ENCODE peak calls at places on chromosomes 7 and 10, in nine cellular contexts. D, Z, U, K, P, G, S, A and X are unnamed samples.

GRCh38 chr7:135260470-135260869 is 26.8 kb downstream of the STRA8 start:
- DNase-seq in A (no peak), K (no peak), D (no peak), G (no peak), P (no peak), S (no peak), U (no peak), Z (no peak), X (no peak)

GRCh38 chr7:140223515-140224221 is 46.9 kb upstream of the KDM7A start:
- DNase-seq in U (no peak), D (no peak), G (no peak), K (no peak), Z (no peak), P (no peak), A (no peak), S (no peak), X (no peak)

GRCh38 chr7:114409750-114410149 is 4.9 kb upstream of the FOXP2 start:
- DNase-seq in S (peak; percentile 39), U (no peak), K (no peak), D (no peak), A (no peak), Z (no peak), P (no peak), G (no peak), X (no peak)

GRCh38 chr7:31101544-31101943 is 49.4 kb downstream of the ADCYAP1R1 start:
- DNase-seq in U (no peak), S (no peak), A (no peak), D (no peak), K (no peak), P (no peak), G (peak; percentile 2), Z (no peak), X (no peak)

GRCh38 chr7:34728156-34728555 is 70.1 kb downstream of the NPSR1 start:
- DNase-seq in K (no peak), D (no peak), S (no peak), Z (no peak), U (no peak), A (no peak), G (no peak), P (no peak), X (no peak)

GRCh38 chr7:88224596-88225275 is 4.9 kb upstream of the SRI start:
- DNase-seq in A (no peak), U (no peak), S (peak; percentile 75), K (no peak), G (no peak), D (no peak), P (no peak), Z (no peak), X (no peak)

GRCh38 chr10:88542522-88542921 is 40.6 kb downstream of the RNLS start:
- DNase-seq in K (no peak), P (no peak), S (no peak), Z (no peak), G (no peak), U (no peak), D (no peak), A (no peak), X (no peak)

GRCh38 chr10:59748834-59749233 is 4.4 kb downstream of the MRLN start:
- DNase-seq in U (no peak), K (no peak), S (peak; percentile 13), A (no peak), Z (no peak), D (peak; percentile 14), P (no peak), G (no peak), X (no peak)

GRCh38 chr10:97515260-97515978 is 16.7 kb downstream of the UBTD1 start:
- DNase-seq in K (no peak), Z (no peak), G (no peak), A (no peak), S (no peak), U (no peak), D (no peak), P (no peak), X (no peak)

GRCh38 chr7:120588411-120588810 is 269.5 kb downstream of the TSPAN12 start:
- DNase-seq in A (no peak), S (no peak), K (no peak), D (no peak), P (no peak), G (no peak), Z (no peak), U (no peak), X (no peak)

GRCh38 chr7:69018200-69018599 is 580.1 kb upstream of the AUTS2 start:
- DNase-seq in P (no peak), G (no peak), Z (no peak), U (peak; percentile 52), S (no peak), A (no peak), D (no peak), K (no peak), X (no peak)
- TF ChIP-seq CTCF in P (no peak), G (no peak), Z (no peak), U (peak; percentile 64), S (no peak), A (no peak), D (no peak), K (no peak), X (peak; percentile 10)

DNA sequence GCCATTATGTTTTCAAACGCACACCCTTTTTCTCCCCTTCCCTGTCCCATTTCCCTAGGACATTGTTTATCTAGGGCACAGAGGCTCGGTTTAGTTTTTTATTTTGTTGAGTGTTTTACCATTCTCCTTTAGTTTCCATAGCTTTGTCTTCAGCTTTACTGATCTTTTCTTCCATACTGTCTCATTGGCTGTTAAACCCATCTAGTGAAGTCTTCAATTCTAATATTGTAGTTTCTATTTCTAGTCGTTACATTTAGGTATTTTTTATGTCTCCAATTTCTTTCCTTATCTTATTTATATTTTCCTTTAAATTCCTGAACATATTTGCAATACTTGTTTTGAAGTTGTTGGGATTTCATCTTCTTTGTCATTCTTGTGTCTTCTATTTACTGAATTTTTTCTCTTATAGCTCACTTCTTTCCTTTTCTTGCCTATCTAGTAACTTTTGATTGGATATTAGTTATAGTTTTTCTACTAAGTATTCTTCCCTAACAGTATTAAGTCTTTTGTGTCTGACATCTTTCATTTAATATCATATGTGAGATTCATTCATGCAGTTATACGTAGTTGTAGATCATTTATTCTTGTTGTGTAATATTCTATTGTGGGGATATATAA is 41.0 kb upstream of the SH2D4B start:
- DNase-seq in A (no peak), U (no peak), Z (no peak), D (no peak), K (no peak), S (no peak), P (no peak), G (no peak), X (no peak)
- H3K4me1 ChIP-seq in A (peaks cover 5% of the 10 kb centered on the region), U (peaks cover 8% of the 10 kb centered on the region), Z (peaks cover 88% of the 10 kb centered on the region), D (peaks cover 46% of the 10 kb centered on the region), K (peaks cover 50% of the 10 kb centered on the region), S (peaks cover 71% of the 10 kb centered on the region), P (peaks cover 42% of the 10 kb centered on the region), G (peaks cover 42% of the 10 kb centered on the region), X (peaks cover 34% of the 10 kb centered on the region)

GRCh38 chr7:44104880-44105771 is 981 bp downstream of the AEBP1 start:
- DNase-seq in U (peak; percentile 49), S (peak; percentile 26), A (peak; percentile 81), G (peak; percentile 75), Z (no peak), K (no peak), P (no peak), D (no peak), X (no peak)
- TF ChIP-seq CTCF in U (no peak), S (no peak), A (no peak), G (no peak), Z (no peak), K (no peak), P (no peak), D (no peak), X (no peak)

GRCh38 chr7:111026301-111026700 is 64.6 kb upstream of the LRRN3 start:
- DNase-seq in K (no peak), A (no peak), Z (no peak), S (no peak), G (no peak), P (no peak), D (no peak), U (peak; percentile 43), X (peak; percentile 39)
- H3K4me1 ChIP-seq in K (peaks cover 11% of the 10 kb centered on the region), A (no peaks in the 10 kb centered on the region), Z (peaks cover 14% of the 10 kb centered on the region), S (no peaks in the 10 kb centered on the region), G (no peaks in the 10 kb centered on the region), P (peaks cover 7% of the 10 kb centered on the region), D (no peaks in the 10 kb centered on the region), U (peaks cover 18% of the 10 kb centered on the region), X (peaks cover 40% of the 10 kb centered on the region)

GRCh38 chr10:104074505-104074904 is 11.2 kb downstream of the COL17A1 start:
- DNase-seq in S (no peak), U (no peak), P (no peak), D (no peak), A (no peak), Z (no peak), G (no peak), K (no peak), X (no peak)

GRCh38 chr10:104080762-104081161 is 4.9 kb downstream of the COL17A1 start:
- DNase-seq in G (no peak), Z (no peak), K (no peak), U (peak; percentile 67), D (peak; percentile 28), P (no peak), A (no peak), S (no peak), X (peak; percentile 5)

GRCh38 chr10:104081998-104082397 is 3.7 kb downstream of the COL17A1 start:
- DNase-seq in A (no peak), S (peak; percentile 46), G (no peak), Z (no peak), K (no peak), D (no peak), U (no peak), P (no peak), X (no peak)

GRCh38 chr10:104076743-104077160 is 8.9 kb downstream of the COL17A1 start:
- DNase-seq in K (peak; percentile 28), U (peak; percentile 76), P (no peak), Z (peak; percentile 81), S (no peak), A (peak; percentile 44), D (peak; percentile 36), G (no peak), X (peak; percentile 86)

DNA sequence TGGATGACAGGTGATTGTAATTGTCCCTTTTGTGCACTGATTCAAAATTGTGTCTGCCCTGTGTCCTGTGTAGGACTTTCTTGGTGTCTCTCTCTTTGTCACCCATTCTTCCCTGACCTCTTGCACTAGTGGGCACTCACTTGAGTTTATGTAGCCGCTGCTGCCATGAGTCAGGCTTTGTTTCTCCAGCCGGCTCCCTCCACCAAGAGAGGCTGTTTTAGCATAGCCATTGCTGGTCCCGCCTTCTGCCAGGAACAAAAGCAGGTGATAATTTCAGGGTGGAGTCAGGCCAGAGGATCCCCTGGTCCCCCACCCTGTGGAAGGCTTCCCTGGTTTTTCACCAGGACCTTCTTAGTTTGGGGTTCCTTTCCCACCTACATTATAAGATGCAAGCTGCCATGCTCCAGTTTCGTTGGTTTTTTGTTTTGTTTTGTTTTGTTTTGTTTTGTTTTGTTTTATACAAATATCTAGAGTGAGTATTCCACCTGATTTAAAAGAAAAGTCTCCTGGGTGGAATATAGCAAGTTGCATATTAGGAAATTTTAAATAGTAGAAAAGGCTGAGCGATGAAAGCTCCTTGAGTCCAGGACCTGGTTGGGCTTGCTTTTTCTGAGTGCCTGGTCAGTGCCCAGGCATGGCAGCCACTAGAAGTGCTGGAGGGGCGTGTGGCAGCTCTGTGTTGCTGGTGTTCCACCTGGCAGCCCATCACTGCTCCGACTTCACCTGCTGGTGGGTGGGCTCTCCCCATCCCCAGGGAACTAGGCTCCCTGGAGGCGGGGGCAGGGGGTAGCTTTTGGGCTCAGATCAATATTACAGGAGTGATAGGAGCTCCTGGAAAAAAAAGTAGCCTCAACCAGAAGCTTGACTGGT is 8.2 kb downstream of the COL17A1 start:
- DNase-seq in A (no peak), Z (no peak), P (no peak), K (no peak), D (no peak), S (no peak), G (no peak), U (peak; percentile 47), X (no peak)
- TF ChIP-seq CTCF in A (no peak), Z (no peak), P (no peak), K (no peak), D (no peak), S (no peak), G (no peak), U (no peak), X (no peak)